ENCODE peak calls at places on chromosomes 3 and 15, in six cellular contexts. X, Z, Y, W, E and R are unnamed samples.

GRCh38 chr3:45187597-45188210 is 38.4 kb downstream of the TMEM158 start:
- DNase-seq in X (no peak), Z (no peak), Y (no peak), W (no peak), E (no peak), R (no peak)

GRCh38 chr3:31288641-31289100 is 244.1 kb upstream of the STT3B start:
- DNase-seq in X (peak; percentile 76), Z (peak; percentile 60), Y (peak; percentile 25), W (peak; percentile 97), E (no peak), R (peak; percentile 62)

GRCh38 chr3:137047240-137047639 is 89.5 kb downstream of the IL20RB start:
- DNase-seq in X (no peak), Z (no peak), Y (no peak), W (no peak), E (no peak), R (no peak)

GRCh38 chr15:58523634-58524033 is 91.8 kb downstream of the LIPC start:
- DNase-seq in X (no peak), Z (no peak), Y (no peak), W (no peak), E (no peak), R (no peak)

GRCh38 chr3:80087769-80088168 is 320.0 kb upstream of the ROBO1 start:
- DNase-seq in X (no peak), Z (peak; percentile 6), Y (no peak), W (no peak), E (no peak), R (no peak)

GRCh38 chr3:37291275-37291700 is 116.9 kb upstream of the LRRFIP2 start:
- DNase-seq in X (peak; percentile 69), Z (peak; percentile 88), Y (peak; percentile 77), W (no peak), E (no peak), R (no peak)

GRCh38 chr3:4821975-4822374 is 157.3 kb upstream of the BHLHE40 start:
- DNase-seq in X (no peak), Z (no peak), Y (no peak), W (no peak), E (peak; percentile 68), R (no peak)

GRCh38 chr3:129612350-129613204 is 6.1 kb upstream of the PLXND1 start:
- DNase-seq in X (peak; percentile 39), Z (peak; percentile 20), Y (peak; percentile 42), W (peak; percentile 89), E (no peak), R (no peak)

GRCh38 chr15:93241696-93242585 is 152.9 kb upstream of the RGMA start:
- DNase-seq in X (no peak), Z (no peak), Y (no peak), W (no peak), E (no peak), R (no peak)

GRCh38 chr3:125232394-125232793 is 19.8 kb upstream of the SLC12A8 start:
- DNase-seq in X (no peak), Z (no peak), Y (no peak), W (no peak), E (no peak), R (no peak)

GRCh38 chr3:124263168-124263567 is 271.2 kb upstream of the ROPN1 start:
- DNase-seq in X (peak; percentile 89), Z (peak; percentile 97), Y (peak; percentile 94), W (no peak), E (no peak), R (no peak)

GRCh38 chr3:191762323-191762960 is 301.5 kb downstream of the PYDC2 start:
- DNase-seq in X (peak; percentile 87), Z (no peak), Y (peak; percentile 58), W (peak; percentile 95), E (no peak), R (no peak)

GRCh38 chr3:111723293-111723963 is 128.3 kb upstream of the ZBED2 start:
- DNase-seq in X (peak; percentile 90), Z (peak; percentile 80), Y (peak; percentile 94), W (no peak), E (no peak), R (no peak)

GRCh38 chr3:141328286-141329166 is 39.8 kb upstream of the ZBTB38 start:
- DNase-seq in X (no peak), Z (no peak), Y (no peak), W (no peak), E (no peak), R (no peak)

GRCh38 chr3:58008140-58009025 is at the start of gene FLNB:
- DNase-seq in X (peak; percentile 73), Z (peak; percentile 54), Y (peak; percentile 50), W (peak; percentile 45), E (peak; percentile 65), R (peak; percentile 66)

GRCh38 chr15:39361497-39361896 is 219.4 kb upstream of the THBS1 start:
- DNase-seq in X (no peak), Z (no peak), Y (no peak), W (no peak), E (no peak), R (no peak)

GRCh38 chr15:64157599-64158125 is 5.2 kb downstream of the PPIB start:
- DNase-seq in X (no peak), Z (no peak), Y (no peak), W (no peak), E (no peak), R (no peak)

GRCh38 chr3:57518276-57518914 is 25.7 kb downstream of the DNAH12 start:
- DNase-seq in X (peak; percentile 70), Z (peak; percentile 2), Y (peak; percentile 4), W (no peak), E (no peak), R (no peak)

GRCh38 chr15:30043211-30043655 is 39.5 kb upstream of the GOLGA8J start:
- DNase-seq in X (peak; percentile 15), Z (peak; percentile 29), Y (peak; percentile 15), W (no peak), E (no peak), R (no peak)

GRCh38 chr3:115401891-115402501 is 221.3 kb upstream of the GAP43 start:
- DNase-seq in X (peak; percentile 82), Z (peak; percentile 86), Y (peak; percentile 92), W (no peak), E (no peak), R (no peak)

GRCh38 chr15:32857732-32858131 is 139.9 kb downstream of the GREM1 start:
- DNase-seq in X (no peak), Z (no peak), Y (no peak), W (no peak), E (no peak), R (no peak)

GRCh38 chr3:48847053-48847585 is 555 bp downstream of the PRKAR2A start:
- DNase-seq in X (peak; percentile 82), Z (peak; percentile 75), Y (peak; percentile 74), W (peak; percentile 55), E (peak; percentile 20), R (peak; percentile 69)

GRCh38 chr3:58345457-58345856 is 12.8 kb downstream of the PXK start:
- DNase-seq in X (no peak), Z (no peak), Y (no peak), W (no peak), E (no peak), R (no peak)

GRCh38 chr15:78651930-78652655 is 11.1 kb upstream of the CHRNB4 start:
- DNase-seq in X (no peak), Z (no peak), Y (no peak), W (no peak), E (no peak), R (no peak)

GRCh38 chr15:56989411-56989924 is 71.0 kb downstream of the TCF12 start:
- DNase-seq in X (no peak), Z (peak; percentile 17), Y (no peak), W (peak; percentile 66), E (no peak), R (no peak)

GRCh38 chr3:114973576-114973975 is 173.5 kb downstream of the ZBTB20 start:
- DNase-seq in X (no peak), Z (no peak), Y (no peak), W (no peak), E (no peak), R (no peak)

GRCh38 chr3:171741377-171741776 is 68.9 kb downstream of the PLD1 start:
- DNase-seq in X (no peak), Z (no peak), Y (no peak), W (no peak), E (no peak), R (peak; percentile 60)

GRCh38 chr3:128482857-128483656 is 9.9 kb downstream of the GATA2 start:
- DNase-seq in X (peak; percentile 95), Z (peak; percentile 84), Y (peak; percentile 69), W (no peak), E (no peak), R (no peak)

GRCh38 chr3:55911256-55911655 is 424.1 kb upstream of the WNT5A start:
- DNase-seq in X (no peak), Z (no peak), Y (no peak), W (no peak), E (no peak), R (no peak)

GRCh38 chr3:11134794-11135193 is 19.5 kb upstream of the HRH1 start:
- DNase-seq in X (no peak), Z (peak; percentile 56), Y (peak; percentile 68), W (no peak), E (no peak), R (no peak)

GRCh38 chr15:90869601-90870353 is 1.4 kb downstream of the FURIN start:
- DNase-seq in X (peak; percentile 92), Z (peak; percentile 84), Y (peak; percentile 64), W (no peak), E (no peak), R (peak; percentile 44)

GRCh38 chr3:180804871-180805430 is 107.5 kb upstream of the FXR1 start:
- DNase-seq in X (peak; percentile 47), Z (peak; percentile 9), Y (peak; percentile 54), W (peak; percentile 29), E (no peak), R (no peak)

GRCh38 chr3:12302564-12302963 is 13.7 kb downstream of the PPARG start:
- DNase-seq in X (no peak), Z (peak; percentile 47), Y (no peak), W (no peak), E (no peak), R (no peak)

GRCh38 chr3:133037440-133037839 is 751 bp upstream of the TMEM108 start:
- DNase-seq in X (no peak), Z (no peak), Y (no peak), W (no peak), E (no peak), R (no peak)

GRCh38 chr3:23474580-23475357 is 271.6 kb downstream of the UBE2E2 start:
- DNase-seq in X (no peak), Z (no peak), Y (peak; percentile 29), W (no peak), E (no peak), R (no peak)

GRCh38 chr3:109071349-109072142 is 46.4 kb downstream of the MORC1 start:
- DNase-seq in X (no peak), Z (no peak), Y (no peak), W (no peak), E (no peak), R (peak; percentile 22)

GRCh38 chr15:88040516-88040915 is 216.0 kb downstream of the NTRK3 start:
- DNase-seq in X (peak; percentile 23), Z (no peak), Y (no peak), W (no peak), E (no peak), R (no peak)

GRCh38 chr3:42129014-42129953 is 38.1 kb downstream of the TRAK1 start:
- DNase-seq in X (no peak), Z (peak; percentile 30), Y (peak; percentile 29), W (peak; percentile 47), E (no peak), R (peak; percentile 86)

GRCh38 chr3:112640864-112641751 is at the start of gene CCDC80:
- DNase-seq in X (peak; percentile 94), Z (peak; percentile 94), Y (peak; percentile 93), W (no peak), E (no peak), R (peak; percentile 58)